ENCODE peak calls at places on chromosomes 12 and 14, in four cellular contexts. V is fibroblast of lung, S is sigmoid colon, M is HepG2. L is an unnamed sample. For H3K36me3, the result is how much of the 10 kb centered on the place peaks cover.

GRCh38 chr14:57212919-57213318 is 55.8 kb downstream of the EXOC5 start:
- DNase-seq in V (peak), S (no peak), M (no peak), L (no peak)

GRCh38 chr12:113422030-113422900 is at the start of gene SDSL:
- DNase-seq in V (peak), S (peak), M (peak), L (peak)

GRCh38 chr14:104433401-104434213 is 146.0 kb upstream of the C14orf180 start:
- DNase-seq in V (no peak), S (peak), M (no peak), L (no peak)

GRCh38 chr12:54421873-54422250 is 2.8 kb upstream of the ITGA5 start:
- DNase-seq in V (no peak), S (peak), M (no peak), L (no peak)

GRCh38 chr14:94768521-94769412 is 1.1 kb downstream of the GSC start:
- DNase-seq in V (no peak), S (peak), M (no peak), L (peak)

GRCh38 chr14:85438613-85439012 is 91.3 kb upstream of the FLRT2 start:
- DNase-seq in V (no peak), S (no peak), M (no peak), L (no peak)

GRCh38 chr12:107304588-107305532 is 211.5 kb upstream of the CRY1 start:
- DNase-seq in V (peak), S (no peak), M (no peak), L (no peak)

GRCh38 chr12:13368431-13368830 is 171.9 kb downstream of the EMP1 start:
- DNase-seq in V (no peak), S (no peak), M (no peak), L (no peak)

GRCh38 chr12:92070054-92070863 is 75.4 kb downstream of the BTG1 start:
- DNase-seq in V (no peak), S (peak), M (peak), L (peak)

GRCh38 chr14:38016497-38016896 is 191.2 kb upstream of the SSTR1 start:
- DNase-seq in V (no peak), S (no peak), M (peak), L (no peak)

GRCh38 chr12:106719879-106720278 is 54.6 kb upstream of the RIC8B start:
- DNase-seq in V (no peak), S (no peak), M (no peak), L (no peak)

GRCh38 chr12:62995097-62995496 is 60.1 kb upstream of the PPM1H start:
- DNase-seq in V (no peak), S (no peak), M (no peak), L (no peak)

GRCh38 chr14:104586832-104587620 is 7.5 kb downstream of the C14orf180 start:
- DNase-seq in V (no peak), S (no peak), M (no peak), L (no peak)

GRCh38 chr14:105092124-105092911 is 27.1 kb upstream of the GPR132 start:
- DNase-seq in V (no peak), S (peak), M (no peak), L (peak)

GRCh38 chr12:34300376-34301250 is 278.3 kb downstream of the ALG10 start:
- DNase-seq in V (no peak), S (peak), M (no peak), L (no peak)

GRCh38 chr12:26833692-26834168 is 736 bp upstream of the ITPR2 start:
- DNase-seq in V (peak), S (peak), M (no peak), L (peak)

GRCh38 chr14:96631030-96631429 is 128.8 kb downstream of the PAPOLA start:
- DNase-seq in V (no peak), S (no peak), M (no peak), L (no peak)

GRCh38 chr14:94120667-94121335 is 8.6 kb downstream of the IFI27L2 start:
- DNase-seq in V (peak), S (peak), M (no peak), L (no peak)

GRCh38 chr14:76236172-76237130 is 84.7 kb downstream of the GPATCH2L start:
- DNase-seq in V (peak), S (no peak), M (no peak), L (no peak)

GRCh38 chr12:96064266-96064665 is 28.9 kb upstream of the LTA4H start:
- DNase-seq in V (no peak), S (no peak), M (no peak), L (no peak)

GRCh38 chr12:53399896-53400295 is 19.9 kb downstream of the SP1 start:
- DNase-seq in V (no peak), S (peak), M (no peak), L (no peak)

GRCh38 chr12:1796515-1797010 is 23.8 kb upstream of the LRTM2 start:
- DNase-seq in V (no peak), S (no peak), M (no peak), L (no peak)

GRCh38 chr14:91963465-91963864 is 16.0 kb upstream of the FBLN5 start:
- DNase-seq in V (no peak), S (no peak), M (no peak), L (no peak)

GRCh38 chr12:114878781-114879180 is 194.8 kb upstream of the TBX3 start:
- DNase-seq in V (no peak), S (no peak), M (no peak), L (no peak)

GRCh38 chr14:39085933-39086332 is 17.1 kb downstream of the SEC23A start:
- DNase-seq in V (peak), S (no peak), M (no peak), L (no peak)

GRCh38 chr14:64279719-64280668 is 14.2 kb downstream of the ESR2 start:
- DNase-seq in V (peak), S (no peak), M (no peak), L (no peak)

GRCh38 chr14:102942069-102942468 is 19.6 kb downstream of the AMN start:
- DNase-seq in V (no peak), S (no peak), M (no peak), L (no peak)

GRCh38 chr14:102939820-102940561 is 17.5 kb downstream of the AMN start:
- DNase-seq in V (no peak), S (no peak), M (no peak), L (no peak)

GRCh38 chr14:102943454-102943853 is 21.0 kb downstream of the AMN start:
- DNase-seq in V (no peak), S (no peak), M (no peak), L (no peak)

GRCh38 chr14:102940729-102941362 is 18.4 kb downstream of the AMN start:
- DNase-seq in V (no peak), S (no peak), M (no peak), L (no peak)

GRCh38 chr14:102941419-102942011 is 19.1 kb downstream of the AMN start:
- DNase-seq in V (no peak), S (no peak), M (no peak), L (no peak)
- H3K36me3 ChIP-seq in V (under half), S (half or more), M (under half), L (under half)

DNA sequence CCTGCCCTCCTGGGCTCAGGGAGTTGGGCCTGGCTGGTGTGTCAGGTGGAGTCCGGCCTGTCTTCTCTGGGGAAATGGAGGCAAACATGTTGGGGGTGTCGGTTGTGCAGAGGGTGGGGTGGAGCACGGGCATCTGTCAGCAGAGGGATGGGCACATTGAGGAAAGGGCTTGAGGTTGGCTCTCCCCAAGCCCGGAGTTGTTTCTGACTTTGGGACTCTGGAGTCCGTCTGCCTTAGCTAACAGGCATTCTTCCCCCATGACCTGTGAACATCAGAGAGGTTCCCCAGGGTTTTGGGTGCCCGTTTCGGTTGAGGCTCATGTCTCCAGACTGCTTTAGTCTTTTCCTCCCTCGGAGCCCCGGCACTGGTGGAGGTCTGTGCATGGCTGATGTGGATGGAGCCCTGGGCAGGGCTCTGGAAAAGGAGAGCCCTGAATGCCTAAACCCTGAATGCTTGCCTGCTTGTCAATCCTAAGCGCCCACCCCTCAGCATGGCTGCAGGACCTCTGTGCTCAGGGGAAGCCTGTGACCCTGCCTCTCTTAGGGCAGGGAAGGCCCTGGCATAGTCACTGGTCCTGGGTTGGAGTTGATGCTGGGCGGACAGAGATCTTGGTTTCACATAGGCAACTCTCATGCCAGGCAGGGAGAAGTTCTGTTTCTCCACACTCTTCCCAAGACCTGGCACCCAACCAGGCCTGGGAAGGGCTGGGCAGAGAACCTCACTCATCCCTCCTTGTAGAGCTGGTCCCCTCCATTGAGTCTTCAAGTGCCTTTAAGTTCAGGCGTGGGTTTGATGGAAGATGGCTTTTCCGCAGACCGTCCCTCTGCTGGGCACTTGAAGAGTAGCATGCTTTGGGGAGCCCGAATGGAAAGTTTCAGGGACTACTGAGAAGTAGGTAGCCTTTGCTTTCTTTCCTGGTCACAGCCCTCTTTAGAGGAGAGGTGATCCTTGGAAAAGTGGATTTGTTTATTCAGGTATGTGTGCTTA is 13.0 kb downstream of the NYNRIN start:
- DNase-seq in V (peak), S (peak), M (peak), L (peak)
- H3K36me3 ChIP-seq in V (under half), S (under half), M (under half), L (under half)

GRCh38 chr14:77707355-77707723 is 484 bp downstream of the ALKBH1 start:
- DNase-seq in V (peak), S (no peak), M (peak), L (peak)
- H3K36me3 ChIP-seq in V (under half), S (under half), M (under half), L (under half)

GRCh38 chr12:123990512-123990911 is 17.5 kb downstream of the ZNF664 start:
- DNase-seq in V (peak), S (no peak), M (no peak), L (no peak)

GRCh38 chr12:123989753-123990152 is 16.7 kb downstream of the ZNF664 start:
- DNase-seq in V (no peak), S (no peak), M (no peak), L (no peak)

GRCh38 chr12:123989168-123989567 is 16.2 kb downstream of the ZNF664 start:
- DNase-seq in V (no peak), S (no peak), M (no peak), L (no peak)

GRCh38 chr12:123992118-123992825 is 19.3 kb downstream of the ZNF664 start:
- DNase-seq in V (no peak), S (no peak), M (no peak), L (no peak)

GRCh38 chr12:123991402-123991951 is 18.5 kb downstream of the ZNF664 start:
- DNase-seq in V (peak), S (no peak), M (no peak), L (no peak)
- H3K36me3 ChIP-seq in V (under half), S (under half), M (under half), L (under half)

GRCh38 chr12:119684730-119685129 is 16.8 kb downstream of the PRKAB1 start:
- DNase-seq in V (no peak), S (no peak), M (no peak), L (no peak)

GRCh38 chr12:119683413-119683812 is 15.5 kb downstream of the PRKAB1 start:
- DNase-seq in V (peak), S (no peak), M (no peak), L (no peak)

GRCh38 chr12:119682635-119683340 is 14.9 kb downstream of the PRKAB1 start:
- DNase-seq in V (no peak), S (no peak), M (no peak), L (no peak)

GRCh38 chr12:119685375-119685774 is 17.4 kb downstream of the PRKAB1 start:
- DNase-seq in V (no peak), S (no peak), M (no peak), L (no peak)

DNA sequence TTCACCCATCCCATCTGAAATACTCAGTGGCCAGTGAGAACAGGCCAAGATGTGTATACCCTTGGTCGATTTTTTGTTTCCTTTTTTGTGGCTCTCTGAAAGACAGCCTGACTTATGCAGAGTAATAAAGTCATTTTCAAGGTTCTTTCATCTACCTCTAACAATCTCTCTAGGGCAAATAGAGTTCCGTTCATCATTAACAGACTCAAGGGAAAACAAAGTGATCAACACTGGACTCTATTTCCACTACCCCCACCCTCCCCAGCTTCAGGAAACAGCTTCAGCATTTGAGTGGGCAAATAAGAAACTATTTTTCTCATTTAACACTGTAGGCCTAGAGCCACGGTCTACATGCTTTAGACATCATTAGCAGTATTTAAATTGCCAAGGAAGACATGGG is 15.9 kb downstream of the PRKAB1 start:
- DNase-seq in V (no peak), S (no peak), M (peak), L (no peak)
- H3K36me3 ChIP-seq in V (under half), S (under half), M (under half), L (under half)

DNA sequence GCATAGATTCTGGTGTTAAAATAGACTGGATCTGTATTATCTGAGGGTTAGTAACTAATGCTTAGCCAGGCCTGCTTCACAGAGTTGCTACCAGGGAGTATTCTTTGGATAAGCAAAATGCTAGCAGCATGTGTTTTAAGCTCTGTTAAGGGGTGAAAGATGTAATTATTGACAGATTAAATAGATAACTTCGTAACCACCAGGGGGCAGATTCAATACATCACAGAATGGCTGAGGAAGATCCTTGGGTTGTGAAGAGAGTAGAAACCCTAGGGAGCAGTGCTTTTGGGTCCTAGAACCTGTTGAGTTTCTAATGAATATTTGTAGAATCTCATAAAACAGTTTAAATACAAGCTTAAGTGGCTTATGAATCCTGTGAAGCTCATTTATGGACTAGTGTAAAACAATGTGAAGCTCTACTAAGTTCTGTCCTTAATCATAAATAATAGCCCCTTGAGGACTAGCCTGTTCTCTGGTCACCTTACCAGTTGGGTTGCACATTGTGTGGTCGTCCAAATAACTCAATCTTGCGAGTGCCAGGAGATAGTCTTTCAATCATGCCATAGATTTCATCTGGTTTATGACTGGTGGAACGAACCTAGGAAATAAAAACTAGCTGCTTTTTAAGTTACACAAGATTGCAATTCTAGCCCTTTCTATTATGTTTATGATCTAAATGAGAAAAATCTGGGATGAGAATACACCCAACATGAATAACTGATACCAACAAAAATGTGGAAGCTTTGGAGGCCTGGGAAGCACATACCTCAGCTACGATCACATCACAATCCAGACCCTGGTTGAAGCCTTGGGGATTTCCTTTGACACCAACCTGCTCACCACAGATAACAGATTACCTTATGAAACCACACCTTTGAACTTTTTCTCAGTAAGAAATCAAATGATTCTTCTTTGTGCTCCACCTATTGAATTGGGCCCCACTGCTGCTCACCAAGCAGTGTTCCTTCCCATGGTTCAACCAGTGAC is 12.3 kb downstream of the METTL3 start:
- DNase-seq in V (peak), S (no peak), M (peak), L (peak)
- H3K36me3 ChIP-seq in V (under half), S (under half), M (under half), L (under half)

GRCh38 chr12:109902866-109903265 is 2.8 kb downstream of the TCHP start:
- DNase-seq in V (no peak), S (no peak), M (no peak), L (no peak)

GRCh38 chr12:109900752-109901580 is 892 bp downstream of the TCHP start:
- DNase-seq in V (no peak), S (no peak), M (no peak), L (no peak)

GRCh38 chr12:109910254-109910968 is 10.3 kb downstream of the TCHP start:
- DNase-seq in V (no peak), S (no peak), M (no peak), L (no peak)

GRCh38 chr12:109899783-109900751 is at the start of gene TCHP:
- DNase-seq in V (peak), S (peak), M (peak), L (peak)

DNA sequence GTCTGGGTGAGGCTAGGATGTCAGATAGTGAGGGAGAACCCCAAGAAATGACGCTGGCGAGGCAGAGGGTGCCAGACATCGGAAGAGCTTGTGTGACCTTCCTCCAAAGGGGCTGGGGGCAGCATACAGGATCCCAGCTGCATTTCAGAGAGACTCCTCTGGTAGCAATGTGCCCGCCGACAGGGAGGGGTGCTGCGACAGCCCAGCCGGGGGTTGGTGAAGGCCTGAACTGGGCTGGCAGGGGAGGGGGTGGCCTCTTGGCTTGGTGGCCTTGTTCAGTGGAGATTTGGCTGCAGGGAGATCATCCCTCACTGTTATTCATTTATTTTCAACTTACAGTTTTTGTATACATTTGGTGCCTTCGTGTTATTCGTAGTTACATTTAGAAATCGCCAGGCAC is 5.2 kb downstream of the TCHP start:
- DNase-seq in V (no peak), S (no peak), M (no peak), L (no peak)
- H3K36me3 ChIP-seq in V (under half), S (under half), M (under half), L (under half)

GRCh38 chr14:89973234-89973823 is 17.6 kb downstream of the TDP1 start:
- DNase-seq in V (peak), S (peak), M (peak), L (peak)

GRCh38 chr14:89983375-89983774 is 27.6 kb downstream of the TDP1 start:
- DNase-seq in V (no peak), S (no peak), M (no peak), L (no peak)

DNA sequence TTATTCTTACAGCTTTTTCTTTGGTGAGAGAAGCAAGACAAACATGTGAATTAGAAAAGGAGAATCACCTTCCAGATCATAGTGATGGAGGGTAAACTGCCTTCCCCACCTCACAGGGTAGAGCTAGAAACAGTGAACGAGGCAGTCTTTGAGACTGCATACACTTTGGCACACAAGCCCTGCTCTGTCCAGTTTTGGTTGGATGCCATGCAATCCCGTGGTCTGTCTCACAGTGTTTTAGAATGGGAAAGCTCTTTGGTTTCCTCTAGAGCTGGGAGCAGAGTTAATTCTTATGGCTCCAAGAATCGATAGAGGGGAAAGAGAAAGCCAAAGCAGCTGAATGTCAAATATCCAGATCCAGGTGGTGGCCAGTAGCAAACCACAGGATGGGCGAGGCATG is 21.9 kb downstream of the TDP1 start:
- DNase-seq in V (no peak), S (no peak), M (no peak), L (no peak)
- H3K36me3 ChIP-seq in V (under half), S (under half), M (under half), L (under half)

GRCh38 chr12:124423683-124424515 is 129.0 kb downstream of the RFLNA start:
- DNase-seq in V (no peak), S (no peak), M (no peak), L (no peak)
- H3K36me3 ChIP-seq in V (under half), S (under half), M (under half), L (under half)